ENCODE peak calls at places on chromosomes 6 and 20, in six cellular contexts. R, M, P, K, Z and I are unnamed samples.

GRCh38 chr6:158160932-158161539 is 7.0 kb downstream of the SERAC1 start:
- DNase-seq in K (peak; percentile 59), M (no peak), P (no peak), Z (peak; percentile 77), R (no peak), I (no peak)

GRCh38 chr6:170178561-170179477 is 112.1 kb downstream of the DLL1 start:
- DNase-seq in Z (peak; percentile 68), P (no peak), M (peak; percentile 65), K (peak; percentile 22), R (no peak), I (peak; percentile 71)

GRCh38 chr20:17615645-17616479 is 46.0 kb downstream of the DSTN start:
- DNase-seq in P (no peak), R (no peak), Z (no peak), K (no peak), M (no peak), I (no peak)

GRCh38 chr6:73177221-73177944 is 47.9 kb downstream of the KHDC1L start:
- DNase-seq in R (no peak), K (no peak), M (no peak), Z (no peak), P (no peak), I (no peak)

GRCh38 chr6:44636576-44637248 is 249.2 kb downstream of the CDC5L start:
- DNase-seq in Z (peak; percentile 72), K (no peak), P (no peak), M (no peak), R (no peak), I (no peak)

GRCh38 chr20:37356387-37356786 is 10.4 kb downstream of the SRC start:
- DNase-seq in P (no peak), K (no peak), M (no peak), R (no peak), Z (peak; percentile 31), I (no peak)

GRCh38 chr6:123622780-123623179 is 14.0 kb downstream of the TRDN start:
- DNase-seq in Z (no peak), K (no peak), P (no peak), R (no peak), M (no peak), I (no peak)

GRCh38 chr6:151690303-151690702 is 117.2 kb upstream of the ESR1 start:
- DNase-seq in Z (no peak), R (no peak), P (no peak), K (no peak), M (no peak), I (no peak)

GRCh38 chr20:9068232-9068781 is 580 bp upstream of the PLCB4 start:
- DNase-seq in P (peak; percentile 62), K (no peak), Z (peak; percentile 56), R (no peak), M (no peak), I (no peak)

DNA sequence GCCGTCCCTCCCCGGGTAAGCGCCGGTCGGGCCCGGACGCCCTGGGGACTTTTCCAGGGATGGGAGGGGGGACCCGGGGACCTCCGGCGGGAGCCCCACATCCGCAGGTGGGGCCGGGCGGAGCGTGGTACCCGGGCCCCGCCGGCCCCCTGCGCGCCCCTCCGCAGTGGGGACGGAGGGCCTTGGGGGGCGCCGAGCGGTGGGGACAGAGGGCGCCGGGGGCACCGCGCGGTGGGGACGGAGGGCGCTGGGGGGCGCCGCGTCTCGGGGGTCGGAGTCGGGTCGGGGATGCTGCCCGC is 267 bp downstream of the PLEKHG1 start:
- DNase-seq in K (no peak), P (no peak), R (no peak), Z (no peak), M (no peak), I (no peak)
- H3K4me3 ChIP-seq in K (peak overlapping the region; percentile 49), P (peak overlapping the region; percentile 81), R (peak overlapping the region; percentile 25), Z (peak overlapping the region; percentile 43), M (peak overlapping the region; percentile 74), I (peak overlapping the region; percentile 82)

GRCh38 chr6:3910264-3910663 is 61.1 kb downstream of the FAM50B start:
- DNase-seq in Z (no peak), M (no peak), P (no peak), K (no peak), R (no peak), I (no peak)

GRCh38 chr6:3912366-3913076 is 63.3 kb downstream of the FAM50B start:
- DNase-seq in Z (no peak), R (peak; percentile 30), K (no peak), M (no peak), P (no peak), I (no peak)

GRCh38 chr6:3913077-3913957 is 64.1 kb downstream of the FAM50B start:
- DNase-seq in P (peak; percentile 92), R (peak; percentile 99), Z (peak; percentile 99), M (peak; percentile 67), K (peak; percentile 98), I (peak; percentile 88)

GRCh38 chr6:3911130-3911529 is 62.0 kb downstream of the FAM50B start:
- DNase-seq in Z (no peak), K (no peak), M (no peak), P (no peak), R (no peak), I (no peak)

DNA sequence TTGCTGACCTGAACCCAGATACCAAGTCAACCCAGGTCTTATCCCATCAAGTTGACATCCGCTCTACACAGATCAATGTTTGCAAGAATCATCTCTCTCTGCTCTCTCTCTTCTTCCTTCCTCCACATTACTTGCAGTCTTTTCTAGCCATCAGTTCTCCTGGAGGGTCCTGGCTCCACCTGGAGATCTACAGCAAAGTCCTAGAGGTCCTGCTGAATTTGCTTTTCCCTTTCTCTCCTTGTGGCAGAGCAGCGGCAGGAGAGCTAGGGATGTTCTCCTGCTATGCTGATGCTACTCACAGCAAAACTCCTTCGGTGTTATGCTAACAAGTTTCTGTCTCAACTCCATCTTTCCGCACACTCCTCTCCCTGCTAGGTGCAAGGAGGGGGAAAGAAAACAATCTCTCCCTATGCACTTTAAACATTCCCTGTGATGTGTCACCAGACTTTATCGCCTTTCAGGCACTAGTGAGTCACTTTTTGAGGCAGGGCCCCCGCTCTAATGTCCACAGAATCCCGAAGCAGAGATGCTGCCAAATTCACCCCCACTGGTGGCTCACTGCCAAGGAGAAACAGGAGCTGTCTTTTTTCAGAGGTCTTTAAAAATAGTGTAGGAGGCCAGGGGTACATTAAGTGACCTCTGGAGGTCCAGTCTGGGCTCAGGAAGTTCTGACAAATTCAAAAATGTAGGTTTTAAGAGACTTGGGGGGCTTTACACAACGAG is 62.6 kb downstream of the FAM50B start:
- DNase-seq in Z (peak; percentile 93), K (peak; percentile 92), M (peak; percentile 55), R (peak; percentile 93), P (peak; percentile 72), I (peak; percentile 75)
- H3K4me3 ChIP-seq in Z (no peak overlapping the region), K (no peak overlapping the region), M (no peak overlapping the region), R (peak overlapping the region; percentile 1), P (no peak overlapping the region), I (no peak overlapping the region)

GRCh38 chr20:3764659-3765058 is 2.9 kb downstream of the ADISSP start:
- DNase-seq in P (no peak), M (no peak), R (no peak), Z (no peak), K (no peak), I (no peak)

GRCh38 chr20:3766832-3767433 is 620 bp downstream of the ADISSP start:
- DNase-seq in K (no peak), Z (no peak), M (no peak), P (peak; percentile 7), R (no peak), I (peak; percentile 20)

GRCh38 chr20:3765171-3765887 is 2.2 kb downstream of the ADISSP start:
- DNase-seq in R (no peak), K (no peak), P (peak; percentile 81), Z (no peak), M (no peak), I (no peak)

GRCh38 chr20:3767434-3768341 is at the start of gene ADISSP:
- DNase-seq in R (peak; percentile 99), P (peak; percentile 99), K (peak; percentile 98), Z (peak; percentile 96), M (peak; percentile 89), I (peak; percentile 99)

GRCh38 chr20:3766381-3766780 is 1.2 kb downstream of the ADISSP start:
- DNase-seq in R (no peak), M (no peak), P (no peak), Z (no peak), K (no peak), I (no peak)
- H3K4me3 ChIP-seq in R (peak overlapping the region; percentile 72), M (peak overlapping the region; percentile 93), P (peak overlapping the region; percentile 75), Z (peak overlapping the region; percentile 80), K (peak overlapping the region; percentile 69), I (no peak overlapping the region)

GRCh38 chr6:142848156-142848555 is 96.8 kb downstream of the HIVEP2 start:
- DNase-seq in M (no peak), Z (no peak), P (no peak), K (no peak), R (no peak), I (no peak)
- H3K4me3 ChIP-seq in M (no peak overlapping the region), Z (no peak overlapping the region), P (no peak overlapping the region), K (no peak overlapping the region), R (no peak overlapping the region), I (no peak overlapping the region)

GRCh38 chr6:111763381-111763780 is 109.9 kb downstream of the FYN start:
- DNase-seq in P (no peak), K (peak; percentile 59), R (no peak), M (no peak), Z (peak; percentile 52), I (no peak)
- H3K4me3 ChIP-seq in P (no peak overlapping the region), K (no peak overlapping the region), R (no peak overlapping the region), M (no peak overlapping the region), Z (no peak overlapping the region), I (no peak overlapping the region)

GRCh38 chr6:108002365-108003221 is 44.6 kb upstream of the SEC63 start:
- DNase-seq in Z (no peak), M (peak; percentile 75), R (peak; percentile 98), P (no peak), K (no peak), I (peak; percentile 97)
- H3K4me3 ChIP-seq in Z (no peak overlapping the region), M (no peak overlapping the region), R (peak overlapping the region; percentile 55), P (no peak overlapping the region), K (no peak overlapping the region), I (no peak overlapping the region)

DNA sequence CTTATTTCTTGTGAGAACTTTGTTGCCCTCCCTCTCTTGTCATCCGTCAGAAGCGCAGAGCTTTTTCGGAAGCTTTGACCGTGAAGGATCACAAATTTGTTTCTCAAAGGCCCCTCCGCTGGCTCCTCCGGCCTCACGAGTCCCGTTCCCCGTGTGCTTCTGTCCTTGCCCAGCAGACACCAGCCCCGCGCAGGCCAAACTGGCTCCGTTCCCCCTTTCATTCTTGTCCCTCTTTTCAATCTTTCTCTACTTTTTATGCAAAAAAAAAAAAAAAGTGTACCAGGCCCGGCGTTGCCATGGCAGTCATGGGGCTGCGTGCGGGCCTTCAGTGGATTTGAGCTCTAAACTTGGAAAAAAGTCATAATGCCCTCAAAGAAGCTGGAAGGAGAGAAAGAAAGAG is 670.6 kb downstream of the QKI start:
- DNase-seq in Z (no peak), M (no peak), P (no peak), K (no peak), R (no peak), I (no peak)
- H3K4me3 ChIP-seq in Z (no peak overlapping the region), M (no peak overlapping the region), P (no peak overlapping the region), K (no peak overlapping the region), R (no peak overlapping the region), I (no peak overlapping the region)